ENCODE peak calls at places on chromosomes 6 and 20, in seven cellular contexts. U is omental fat pad, C is heart left ventricle, F is hepatocyte, N is NCI-H1436, L is cerebellar nuclear complex, Z is hypothalamus. O is an unnamed sample.

GRCh38 chr20:35007891-35008290 is 52.2 kb downstream of the MYH7B start:
- DNase-seq in F (no peak), C (no peak), Z (no peak), N (no peak), U (no peak), L (no peak), O (no peak)

GRCh38 chr20:25017257-25017803 is 24.8 kb upstream of the APMAP start:
- DNase-seq in C (peak; percentile 15), F (peak; percentile 78), L (no peak), N (no peak), U (no peak), Z (no peak), O (no peak)

GRCh38 chr6:78850621-78851020 is 16.7 kb upstream of the IRAK1BP1 start:
- DNase-seq in N (no peak), F (no peak), Z (no peak), L (no peak), C (no peak), U (no peak), O (no peak)

GRCh38 chr20:61628901-61629300 is 376.8 kb downstream of the CDH4 start:
- DNase-seq in F (no peak), N (no peak), Z (no peak), U (no peak), C (no peak), L (no peak), O (no peak)

GRCh38 chr6:144582939-144583613 is 297.9 kb downstream of the UTRN start:
- DNase-seq in F (peak; percentile 17), L (no peak), U (no peak), C (peak; percentile 30), Z (no peak), N (peak; percentile 16), O (no peak)

GRCh38 chr6:156396068-156396771 is 381.0 kb upstream of the ARID1B start:
- DNase-seq in C (no peak), L (no peak), F (no peak), N (no peak), Z (no peak), U (no peak), O (no peak)

GRCh38 chr6:152975204-152975915 is 7.5 kb downstream of the FBXO5 start:
- DNase-seq in N (no peak), U (no peak), L (no peak), C (no peak), Z (no peak), F (no peak), O (no peak)

GRCh38 chr20:50263831-50264230 is 73.2 kb downstream of the CEBPB start:
- DNase-seq in N (no peak), F (no peak), Z (no peak), L (no peak), C (no peak), U (no peak), O (no peak)

GRCh38 chr6:34151321-34152041 is 5.6 kb upstream of the GRM4 start:
- DNase-seq in F (peak; percentile 50), C (no peak), N (peak; percentile 29), U (no peak), Z (no peak), L (no peak), O (no peak)

GRCh38 chr6:4667591-4667990 is 108.6 kb upstream of the CDYL start:
- DNase-seq in Z (no peak), U (no peak), F (no peak), L (no peak), N (no peak), C (no peak), O (no peak)

GRCh38 chr6:125812394-125813231 is 21.9 kb downstream of the NCOA7 start:
- DNase-seq in F (peak; percentile 43), U (no peak), Z (no peak), C (no peak), N (peak; percentile 14), L (no peak), O (no peak)

GRCh38 chr6:158769696-158770446 is 49.3 kb downstream of the EZR start:
- DNase-seq in C (peak; percentile 40), F (no peak), L (no peak), N (no peak), U (peak; percentile 20), Z (no peak), O (no peak)

GRCh38 chr6:45715508-45715803 is 300.2 kb downstream of the CLIC5 start:
- DNase-seq in Z (no peak), U (no peak), C (no peak), L (no peak), F (no peak), N (no peak), O (no peak)

GRCh38 chr6:161414800-161415199 is 140.9 kb upstream of the AGPAT4 start:
- DNase-seq in U (no peak), Z (no peak), C (no peak), F (no peak), N (no peak), L (no peak), O (no peak)

O was measured in thoracic aorta.